ENCODE peak calls at places on chromosomes 6 and 20, in six cellular contexts. W is Peyer's patch, U is fibroblast of lung, M is hepatocyte, L is lower leg skin, Y is DND-41. I is an unnamed sample.

GRCh38 chr6:118288355-118289124 is 259.6 kb upstream of the PLN start:
- DNase-seq in W (no peak), L (no peak), Y (no peak), M (no peak), U (peak; percentile 41), I (no peak)

GRCh38 chr6:158797331-158798202 is 21.6 kb downstream of the EZR start:
- DNase-seq in U (peak; percentile 85), M (no peak), W (no peak), L (peak; percentile 37), Y (no peak), I (no peak)

GRCh38 chr6:12483712-12484111 is 193.6 kb downstream of the EDN1 start:
- DNase-seq in U (peak; percentile 99), L (no peak), W (no peak), Y (no peak), M (no peak), I (peak; percentile 73)

GRCh38 chr6:38572186-38572813 is 67.4 kb downstream of the BTBD9 start:
- DNase-seq in M (no peak), W (no peak), Y (no peak), U (no peak), L (no peak), I (peak; percentile 61)

GRCh38 chr6:132391391-132392291 is 9.6 kb downstream of the MOXD1 start:
- DNase-seq in Y (no peak), W (no peak), U (peak; percentile 96), M (peak; percentile 7), L (no peak), I (no peak)

GRCh38 chr20:63028461-63028921 is 21.7 kb upstream of the BHLHE23 start:
- DNase-seq in U (no peak), L (no peak), Y (no peak), M (no peak), W (no peak), I (no peak)

GRCh38 chr6:51265426-51265825 is 446.8 kb downstream of the TFAP2B start:
- DNase-seq in M (no peak), U (no peak), Y (no peak), L (no peak), W (no peak), I (no peak)

GRCh38 chr20:57678340-57678739 is 31.5 kb downstream of the PMEPA1 start:
- DNase-seq in M (no peak), W (no peak), U (no peak), Y (no peak), L (no peak), I (no peak)

GRCh38 chr20:8951136-8951535 is 117.8 kb upstream of the PLCB4 start:
- DNase-seq in Y (no peak), W (no peak), U (no peak), L (no peak), M (no peak), I (no peak)

GRCh38 chr6:131754715-131755567 is 44.1 kb upstream of the CTAGE9 start:
- DNase-seq in M (no peak), W (no peak), Y (no peak), U (peak; percentile 86), L (no peak), I (no peak)

GRCh38 chr6:134600671-134601070 is 282.8 kb upstream of the SGK1 start:
- DNase-seq in W (no peak), U (no peak), L (no peak), Y (no peak), M (no peak), I (no peak)

GRCh38 chr20:23493172-23493772 is 2.4 kb downstream of the CST8 start:
- DNase-seq in L (no peak), W (no peak), U (no peak), M (no peak), Y (no peak), I (no peak)

GRCh38 chr20:43352996-43353395 is 104.7 kb upstream of the SRSF6 start:
- DNase-seq in L (peak; percentile 63), U (no peak), W (no peak), Y (no peak), M (no peak), I (no peak)

GRCh38 chr20:5013682-5014447 is 12.6 kb upstream of the SLC23A2 start:
- DNase-seq in Y (no peak), U (no peak), M (no peak), W (no peak), L (no peak), I (no peak)

GRCh38 chr6:116419069-116419468 is 42.1 kb upstream of the CALHM6 start:
- DNase-seq in Y (no peak), W (no peak), M (no peak), L (no peak), U (peak; percentile 51), I (no peak)

GRCh38 chr6:125746731-125747588 is 2.5 kb upstream of the HEY2 start:
- DNase-seq in W (peak; percentile 80), L (peak; percentile 87), M (peak; percentile 62), U (peak; percentile 45), Y (peak; percentile 77), I (peak; percentile 80)

GRCh38 chr6:18122128-18123093 is at the start of gene NHLRC1:
- DNase-seq in W (peak; percentile 74), M (peak; percentile 93), Y (no peak), L (peak; percentile 98), U (peak; percentile 84), I (peak; percentile 92)

GRCh38 chr6:34240329-34241248 is 3.9 kb downstream of the HMGA1 start:
- DNase-seq in Y (no peak), W (no peak), M (no peak), L (peak; percentile 85), U (no peak), I (no peak)

GRCh38 chr20:37413023-37413334 is 67.0 kb downstream of the SRC start:
- DNase-seq in L (no peak), U (no peak), Y (no peak), M (no peak), W (no peak), I (no peak)

GRCh38 chr6:152261179-152261578 is 376.0 kb downstream of the SYNE1 start:
- DNase-seq in U (no peak), M (no peak), W (no peak), Y (no peak), L (no peak), I (no peak)

GRCh38 chr20:57265649-57266250 is 691 bp downstream of the BMP7 start:
- DNase-seq in L (no peak), U (no peak), Y (no peak), M (no peak), W (no peak), I (no peak)

GRCh38 chr6:23940466-23940865 is 185.5 kb upstream of the NRSN1 start:
- DNase-seq in W (no peak), U (peak; percentile 15), L (no peak), M (no peak), Y (no peak), I (no peak)

GRCh38 chr6:159213401-159213800 is 44.2 kb downstream of the FNDC1 start:
- DNase-seq in M (no peak), L (no peak), Y (no peak), W (no peak), U (peak; percentile 70), I (no peak)

GRCh38 chr20:57141492-57141891 is 124.9 kb downstream of the BMP7 start:
- DNase-seq in W (no peak), U (no peak), M (no peak), Y (no peak), L (no peak), I (no peak)

GRCh38 chr6:42104095-42104806 is 38.2 kb downstream of the C6orf132 start:
- DNase-seq in U (peak; percentile 44), L (peak; percentile 93), M (peak; percentile 78), Y (peak; percentile 60), W (peak; percentile 60), I (peak; percentile 79)

DNA sequence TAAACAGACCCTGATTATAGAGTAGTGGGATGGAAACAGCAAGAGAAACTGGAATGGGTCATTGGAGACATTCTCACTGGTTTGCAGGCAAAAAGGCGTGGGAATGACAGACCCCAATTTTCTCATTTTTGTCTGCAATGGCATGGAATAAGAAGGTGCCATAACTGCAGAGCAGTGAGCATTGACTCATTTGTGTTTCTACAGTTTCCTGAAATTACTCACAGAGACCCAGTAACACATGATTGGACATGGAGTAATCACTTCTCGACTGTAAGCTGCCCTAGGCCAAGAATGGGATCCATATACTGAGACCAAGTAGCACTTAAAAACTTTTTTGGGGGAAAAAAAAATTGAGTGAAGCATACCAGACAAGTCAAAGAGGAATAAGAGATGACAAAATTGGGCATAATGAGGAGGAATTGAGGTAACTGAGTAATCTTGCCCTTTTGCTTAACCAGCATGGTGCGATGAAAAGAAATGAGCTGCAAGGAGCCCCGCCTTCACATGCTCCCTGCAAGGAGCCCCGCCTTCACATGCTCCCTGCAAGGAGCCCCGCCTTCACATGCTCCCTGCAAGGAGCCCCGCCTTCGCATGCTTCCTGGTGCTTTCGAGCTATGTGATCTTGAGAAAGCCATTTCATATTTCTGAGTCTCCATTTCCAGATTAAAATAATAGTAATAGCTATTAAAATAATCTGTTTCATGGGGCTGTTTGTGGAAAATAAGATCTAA is 44.2 kb downstream of the NHSL1 start:
- DNase-seq in U (peak; percentile 29), L (no peak), W (peak; percentile 80), Y (peak; percentile 12), M (no peak), I (peak; percentile 61)
- H3K4me3 ChIP-seq in U (no peak overlapping the region), L (no peak overlapping the region), W (no peak overlapping the region), Y (no peak overlapping the region), M (no peak overlapping the region), I (no peak overlapping the region)

GRCh38 chr20:64077541-64077875 is 1.8 kb downstream of the RGS19 start:
- DNase-seq in W (no peak), L (no peak), M (no peak), U (no peak), Y (no peak), I (no peak)
- TF ChIP-seq CTCF in W (no peak), L (no peak), M (no peak), U (no peak), Y (no peak), I (no peak)

GRCh38 chr20:2694519-2694918 is 1.9 kb downstream of the EBF4 start:
- DNase-seq in M (no peak), L (peak; percentile 45), Y (no peak), W (no peak), U (no peak), I (no peak)

GRCh38 chr20:2693286-2693995 is 861 bp downstream of the EBF4 start:
- DNase-seq in U (peak; percentile 17), Y (no peak), L (peak; percentile 85), M (peak; percentile 69), W (no peak), I (no peak)

GRCh38 chr20:2692886-2693285 is 306 bp downstream of the EBF4 start:
- DNase-seq in L (peak; percentile 49), U (no peak), Y (no peak), W (no peak), M (no peak), I (no peak)

GRCh38 chr20:2695206-2695983 is 2.8 kb downstream of the EBF4 start:
- DNase-seq in L (peak; percentile 62), M (no peak), U (no peak), Y (no peak), W (no peak), I (no peak)

GRCh38 chr20:2693996-2694471 is 1.5 kb downstream of the EBF4 start:
- DNase-seq in M (no peak), Y (no peak), L (peak; percentile 78), W (no peak), U (no peak), I (no peak)
- H3K4me3 ChIP-seq in M (no peak overlapping the region), Y (no peak overlapping the region), L (no peak overlapping the region), W (peak overlapping the region; percentile 63), U (no peak overlapping the region), I (no peak overlapping the region)

DNA sequence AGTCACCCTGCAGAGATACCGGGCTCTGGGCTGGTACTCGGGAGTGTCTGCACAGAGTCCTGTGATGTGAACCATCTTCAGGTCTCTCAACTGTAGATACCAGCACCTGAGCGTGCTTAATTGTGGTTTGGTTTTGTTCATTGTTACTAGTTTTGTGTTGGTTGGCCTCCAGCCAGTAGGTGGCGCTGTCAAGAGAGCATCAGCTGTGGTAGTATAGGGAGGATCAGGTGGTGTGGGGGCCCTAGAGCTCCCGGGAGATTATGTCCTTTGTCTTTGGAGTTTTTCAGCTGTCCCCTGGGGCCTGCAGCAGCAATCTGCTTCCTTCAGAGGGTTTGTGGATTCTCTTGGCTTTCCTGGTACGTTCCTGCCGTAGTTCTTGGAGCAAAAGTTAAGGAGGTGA is 67.9 kb downstream of the CDYL start:
- DNase-seq in U (no peak), L (no peak), W (no peak), M (no peak), Y (peak; percentile 20), I (no peak)
- TF ChIP-seq CTCF in U (no peak), L (no peak), W (no peak), M (peak; percentile 7), Y (peak; percentile 62), I (peak; percentile 11)